ENCODE peak calls at places on chromosome 1, in six cellular contexts. H is body of pancreas, T is GM23338, Z is heart right ventricle, E is pancreas, D is OCI-LY7. U is an unnamed sample.

GRCh38 chr1:225201447-225201846 is 226.4 kb downstream of the LBR start:
- DNase-seq in Z (no peak), D (no peak), E (no peak), H (no peak), T (no peak), U (no peak)

GRCh38 chr1:27342778-27343638 is 1.2 kb downstream of the SYTL1 start:
- DNase-seq in D (peak; percentile 76), E (peak; percentile 68), T (no peak), H (peak; percentile 81), Z (no peak), U (peak; percentile 65)

GRCh38 chr1:149942207-149942606 is 5.5 kb upstream of the MTMR11 start:
- DNase-seq in D (no peak), E (no peak), Z (no peak), T (peak; percentile 77), H (no peak), U (no peak)

GRCh38 chr1:230842801-230843200 is 25.5 kb downstream of the C1orf198 start:
- DNase-seq in Z (peak; percentile 68), H (no peak), T (no peak), D (no peak), E (no peak), U (no peak)

GRCh38 chr1:3533051-3534048 is 78.0 kb downstream of the MEGF6 start:
- DNase-seq in Z (no peak), H (no peak), T (peak; percentile 68), E (no peak), D (no peak), U (no peak)

GRCh38 chr1:207831517-207832327 is 79.2 kb downstream of the CD34 start:
- DNase-seq in D (no peak), H (no peak), T (no peak), Z (no peak), E (no peak), U (no peak)

GRCh38 chr1:31932491-31933316 is 5.5 kb downstream of the PTP4A2 start:
- DNase-seq in D (peak; percentile 56), T (no peak), H (no peak), Z (no peak), E (no peak), U (no peak)

GRCh38 chr1:59361766-59362165 is 64.9 kb downstream of the FGGY start:
- DNase-seq in T (no peak), Z (peak; percentile 11), H (no peak), D (no peak), E (no peak), U (no peak)

GRCh38 chr1:210264521-210265380 is 32.2 kb downstream of the SERTAD4 start:
- DNase-seq in T (peak; percentile 52), H (no peak), D (no peak), E (no peak), Z (no peak), U (no peak)

GRCh38 chr1:19484793-19485361 is 462 bp downstream of the CAPZB start:
- DNase-seq in E (peak; percentile 50), D (no peak), H (no peak), Z (no peak), T (peak; percentile 61), U (no peak)

GRCh38 chr1:228313536-228314277 is 92.9 kb downstream of the TRIM11 start:
- DNase-seq in Z (peak; percentile 4), H (no peak), E (peak; percentile 8), T (no peak), D (no peak), U (no peak)

GRCh38 chr1:77126309-77126708 is 92.9 kb downstream of the PIGK start:
- DNase-seq in Z (no peak), D (peak; percentile 31), E (no peak), H (peak; percentile 8), T (peak; percentile 81), U (no peak)

GRCh38 chr1:172383541-172383940 is 36.9 kb upstream of the C1orf105 start:
- DNase-seq in H (no peak), D (no peak), Z (no peak), T (peak; percentile 16), E (no peak), U (no peak)

GRCh38 chr1:117142200-117142599 is 20.7 kb upstream of the TRIM45 start:
- DNase-seq in T (no peak), Z (no peak), H (no peak), D (no peak), E (no peak), U (no peak)

GRCh38 chr1:203521071-203521794 is 27.3 kb downstream of the OPTC start:
- DNase-seq in Z (no peak), H (peak; percentile 55), E (peak; percentile 59), D (no peak), T (no peak), U (no peak)

GRCh38 chr1:214228976-214229375 is 52.0 kb upstream of the SMYD2 start:
- DNase-seq in H (no peak), T (no peak), D (no peak), E (no peak), Z (peak; percentile 12), U (no peak)

GRCh38 chr1:147079400-147080012 is 92.8 kb downstream of the PRKAB2 start:
- DNase-seq in T (peak; percentile 30), E (no peak), Z (no peak), H (no peak), D (no peak), U (no peak)

GRCh38 chr1:192809286-192810252 is 730 bp downstream of the RGS2 start:
- DNase-seq in H (peak; percentile 54), T (peak; percentile 60), E (no peak), D (peak; percentile 71), Z (peak; percentile 18), U (peak; percentile 36)

GRCh38 chr1:111110197-111110899 is 29.5 kb downstream of the DRAM2 start:
- DNase-seq in T (no peak), D (no peak), E (peak; percentile 51), Z (no peak), H (peak; percentile 72), U (no peak)

GRCh38 chr1:14543191-14543849 is 55.2 kb upstream of the KAZN start:
- DNase-seq in T (no peak), D (no peak), H (no peak), E (no peak), Z (no peak), U (no peak)

GRCh38 chr1:27142464-27142863 is 12.5 kb downstream of the SLC9A1 start:
- DNase-seq in H (no peak), E (no peak), T (no peak), Z (no peak), D (peak; percentile 23), U (no peak)

GRCh38 chr1:38466486-38466885 is 393.1 kb downstream of the RRAGC start:
- DNase-seq in T (no peak), H (no peak), D (no peak), E (no peak), Z (no peak), U (no peak)

GRCh38 chr1:22428672-22429071 is 23.0 kb upstream of the ZBTB40 start:
- DNase-seq in H (no peak), Z (no peak), T (peak; percentile 86), D (peak; percentile 88), E (no peak), U (no peak)

DNA sequence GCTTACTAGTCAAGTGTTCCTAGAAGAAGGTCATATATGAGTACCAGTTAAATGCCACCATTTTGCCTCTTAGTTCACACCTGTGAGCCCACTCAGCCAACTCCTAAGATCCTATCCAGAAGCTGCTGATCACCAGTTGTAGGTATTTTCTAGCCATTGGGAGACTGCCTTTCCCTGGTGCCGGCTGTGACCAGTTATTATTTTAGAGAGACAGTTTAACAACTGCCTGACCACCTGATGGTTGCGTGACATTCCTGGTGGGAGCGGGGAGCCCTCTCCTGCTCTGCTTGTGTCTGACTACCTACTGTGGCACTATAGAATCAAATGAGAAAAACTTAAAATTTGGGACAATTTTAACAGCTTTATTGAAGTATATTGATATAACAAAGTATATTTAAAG is 2.9 kb upstream of the CNN3 start:
- DNase-seq in H (no peak), E (no peak), Z (no peak), T (no peak), D (no peak), U (no peak)
- H3K4me3 ChIP-seq in H (no peak overlapping the region), E (no peak overlapping the region), Z (peak overlapping the region; percentile 69), T (peak overlapping the region; percentile 92), D (no peak overlapping the region), U (no peak overlapping the region)

GRCh38 chr1:232510367-232511110 is 119.4 kb downstream of the SIPA1L2 start:
- DNase-seq in H (no peak), E (no peak), T (no peak), Z (no peak), D (no peak), U (no peak)

GRCh38 chr1:232508161-232508661 is 121.7 kb downstream of the SIPA1L2 start:
- DNase-seq in T (peak; percentile 12), Z (no peak), D (no peak), E (no peak), H (no peak), U (no peak)

GRCh38 chr1:232512712-232513111 is 117.2 kb downstream of the SIPA1L2 start:
- DNase-seq in T (no peak), H (no peak), E (no peak), Z (no peak), D (no peak), U (no peak)

GRCh38 chr1:232509570-232509969 is 120.4 kb downstream of the SIPA1L2 start:
- DNase-seq in H (no peak), T (peak; percentile 20), D (no peak), Z (peak; percentile 18), E (no peak), U (no peak)

DNA sequence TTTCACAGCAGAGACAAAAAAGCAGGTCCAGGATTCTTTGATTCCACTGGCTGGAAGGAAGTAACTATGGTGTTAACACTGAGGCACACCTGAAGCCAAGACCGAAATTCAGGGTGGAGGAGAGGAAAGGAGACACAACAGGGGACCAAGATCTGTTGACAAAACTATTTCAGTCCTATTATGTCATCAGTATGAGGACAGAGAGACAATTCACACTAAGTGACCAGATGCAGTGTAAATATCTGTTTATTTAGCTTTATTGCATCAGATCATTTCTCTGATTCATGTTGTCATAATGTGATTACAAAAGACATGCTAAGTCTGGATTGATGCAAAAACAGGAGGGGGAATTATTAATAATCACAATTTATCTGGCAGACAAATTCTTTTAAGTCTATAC is 118.8 kb downstream of the SIPA1L2 start:
- DNase-seq in T (no peak), Z (no peak), E (no peak), H (no peak), D (no peak), U (no peak)
- H3K27ac ChIP-seq in T (no peak overlapping the region), Z (no peak overlapping the region), E (no peak overlapping the region), H (no peak overlapping the region), D (no peak overlapping the region), U (no peak overlapping the region)

GRCh38 chr1:167121375-167122120 is 27.7 kb downstream of the STYXL2 start:
- DNase-seq in D (no peak), Z (no peak), H (peak; percentile 71), T (peak; percentile 73), E (peak; percentile 31), U (peak; percentile 40)
- H3K4me3 ChIP-seq in D (no peak overlapping the region), Z (peak overlapping the region; percentile 34), H (peak overlapping the region; percentile 4), T (peak overlapping the region; percentile 58), E (peak overlapping the region; percentile 34), U (peak overlapping the region; percentile 32)

DNA sequence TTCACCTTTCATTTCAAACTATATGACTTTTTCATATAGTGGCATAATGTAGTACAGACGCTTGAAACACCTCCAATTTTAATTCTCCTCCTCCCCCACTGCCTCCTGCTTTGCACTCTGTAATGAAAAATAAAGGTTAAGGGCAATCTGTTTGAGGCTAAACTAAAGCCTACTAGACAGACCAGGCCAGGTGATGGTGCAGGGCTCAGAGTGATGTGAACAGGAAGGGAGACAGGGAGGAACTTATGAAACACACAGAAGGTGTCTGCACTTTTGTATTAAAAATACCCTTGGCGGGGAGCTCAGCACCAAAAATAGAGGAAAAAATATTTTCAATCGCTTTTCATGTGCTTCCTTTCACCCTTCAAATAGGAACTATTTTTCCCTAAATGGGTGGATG is 415.4 kb downstream of the LMO4 start:
- DNase-seq in H (no peak), Z (no peak), E (no peak), T (no peak), D (no peak), U (no peak)
- H3K27ac ChIP-seq in H (no peak overlapping the region), Z (no peak overlapping the region), E (no peak overlapping the region), T (no peak overlapping the region), D (no peak overlapping the region), U (no peak overlapping the region)

GRCh38 chr1:244388961-244389360 is 62.7 kb downstream of the ADSS2 start:
- DNase-seq in D (no peak), T (no peak), H (no peak), E (no peak), Z (no peak), U (no peak)
- H3K4me3 ChIP-seq in D (no peak overlapping the region), T (no peak overlapping the region), H (no peak overlapping the region), E (no peak overlapping the region), Z (no peak overlapping the region), U (no peak overlapping the region)